ENCODE peak calls at places on chromosome 10, in five cellular contexts. One of them, this sample, is unnamed.

GRCh38 chr10:1526427-1527055 is 210.8 kb downstream of the ADARB2 start:
- DNase-seq in RWPE2: no peak
- DNase-seq in sigmoid colon: peak; percentile 44
- DNase-seq in neuronal stem cell: no peak
- DNase-seq in PC-3: no peak
- DNase-seq in this sample: peak; percentile 4

GRCh38 chr10:79176949-79177602 is 108.3 kb downstream of the ZMIZ1 start:
- DNase-seq in RWPE2: no peak
- DNase-seq in sigmoid colon: peak; percentile 87
- DNase-seq in neuronal stem cell: no peak
- DNase-seq in PC-3: no peak
- DNase-seq in this sample: no peak

GRCh38 chr10:18582803-18583202 is 68.6 kb downstream of the NSUN6 start:
- DNase-seq in RWPE2: no peak
- DNase-seq in sigmoid colon: no peak
- DNase-seq in neuronal stem cell: no peak
- DNase-seq in PC-3: no peak
- DNase-seq in this sample: no peak

GRCh38 chr10:86979977-86980448 is 11.7 kb downstream of the ADIRF start:
- DNase-seq in RWPE2: no peak
- DNase-seq in sigmoid colon: no peak
- DNase-seq in neuronal stem cell: no peak
- DNase-seq in PC-3: no peak
- DNase-seq in this sample: no peak

GRCh38 chr10:14211617-14212016 is 119.1 kb downstream of the FRMD4A start:
- DNase-seq in RWPE2: no peak
- DNase-seq in sigmoid colon: no peak
- DNase-seq in neuronal stem cell: no peak
- DNase-seq in PC-3: no peak
- DNase-seq in this sample: no peak

GRCh38 chr10:70832236-70832635 is 16.5 kb downstream of the SGPL1 start:
- DNase-seq in RWPE2: no peak
- DNase-seq in sigmoid colon: no peak
- DNase-seq in neuronal stem cell: no peak
- DNase-seq in PC-3: no peak
- DNase-seq in this sample: no peak

GRCh38 chr10:129870042-129870757 is 93.9 kb downstream of the EBF3 start:
- DNase-seq in RWPE2: no peak
- DNase-seq in sigmoid colon: peak; percentile 35
- DNase-seq in neuronal stem cell: no peak
- DNase-seq in PC-3: no peak
- DNase-seq in this sample: no peak

GRCh38 chr10:64529003-64529350 is 1007.8 kb downstream of the REEP3 start:
- DNase-seq in RWPE2: no peak
- DNase-seq in sigmoid colon: no peak
- DNase-seq in neuronal stem cell: no peak
- DNase-seq in PC-3: no peak
- DNase-seq in this sample: no peak

GRCh38 chr10:124290095-124290795 is 128.5 kb downstream of the OAT start:
- DNase-seq in RWPE2: peak; percentile 28
- DNase-seq in sigmoid colon: peak; percentile 70
- DNase-seq in neuronal stem cell: no peak
- DNase-seq in PC-3: no peak
- DNase-seq in this sample: peak; percentile 7

GRCh38 chr10:96235326-96236089 is 35.9 kb downstream of the BLNK start:
- DNase-seq in RWPE2: no peak
- DNase-seq in sigmoid colon: no peak
- DNase-seq in neuronal stem cell: no peak
- DNase-seq in PC-3: no peak
- DNase-seq in this sample: no peak

GRCh38 chr10:89478085-89478738 is 57.2 kb downstream of the SLC16A12 start:
- DNase-seq in RWPE2: no peak
- DNase-seq in sigmoid colon: no peak
- DNase-seq in neuronal stem cell: no peak
- DNase-seq in PC-3: no peak
- DNase-seq in this sample: no peak

GRCh38 chr10:121535381-121535780 is 62.9 kb downstream of the FGFR2 start:
- DNase-seq in RWPE2: no peak
- DNase-seq in sigmoid colon: no peak
- DNase-seq in neuronal stem cell: no peak
- DNase-seq in PC-3: no peak
- DNase-seq in this sample: no peak

GRCh38 chr10:43060291-43060690 is 16.6 kb upstream of the RET start:
- DNase-seq in RWPE2: no peak
- DNase-seq in sigmoid colon: no peak
- DNase-seq in neuronal stem cell: no peak
- DNase-seq in PC-3: no peak
- DNase-seq in this sample: no peak

GRCh38 chr10:63425512-63425911 is 40.3 kb downstream of the JMJD1C start:
- DNase-seq in RWPE2: no peak
- DNase-seq in sigmoid colon: no peak
- DNase-seq in neuronal stem cell: no peak
- DNase-seq in PC-3: no peak
- DNase-seq in this sample: no peak

GRCh38 chr10:109861051-109861450 is 62.3 kb downstream of the XPNPEP1 start:
- DNase-seq in RWPE2: no peak
- DNase-seq in sigmoid colon: no peak
- DNase-seq in neuronal stem cell: no peak
- DNase-seq in PC-3: peak; percentile 10
- DNase-seq in this sample: no peak

GRCh38 chr10:89515031-89515841 is 20.2 kb downstream of the SLC16A12 start:
- DNase-seq in RWPE2: no peak
- DNase-seq in sigmoid colon: no peak
- DNase-seq in neuronal stem cell: no peak
- DNase-seq in PC-3: no peak
- DNase-seq in this sample: no peak

GRCh38 chr10:62831346-62831745 is 15.2 kb upstream of the EGR2 start:
- DNase-seq in RWPE2: no peak
- DNase-seq in sigmoid colon: no peak
- DNase-seq in neuronal stem cell: no peak
- DNase-seq in PC-3: peak; percentile 86
- DNase-seq in this sample: no peak

GRCh38 chr10:95242581-95243317 is 48.1 kb downstream of the PDLIM1 start:
- DNase-seq in RWPE2: no peak
- DNase-seq in sigmoid colon: no peak
- DNase-seq in neuronal stem cell: peak; percentile 30
- DNase-seq in PC-3: peak; percentile 73
- DNase-seq in this sample: peak; percentile 43

GRCh38 chr10:58177362-58177947 is 90.2 kb downstream of the IPMK start:
- DNase-seq in RWPE2: no peak
- DNase-seq in sigmoid colon: no peak
- DNase-seq in neuronal stem cell: no peak
- DNase-seq in PC-3: peak; percentile 64
- DNase-seq in this sample: peak; percentile 46

GRCh38 chr10:5811387-5811821 is 1.8 kb downstream of the GDI2 start:
- DNase-seq in RWPE2: no peak
- DNase-seq in sigmoid colon: no peak
- DNase-seq in neuronal stem cell: peak; percentile 61
- DNase-seq in PC-3: peak; percentile 40
- DNase-seq in this sample: peak; percentile 60

GRCh38 chr10:80265740-80266512 is 23.5 kb downstream of the MAT1A start:
- DNase-seq in RWPE2: no peak
- DNase-seq in sigmoid colon: no peak
- DNase-seq in neuronal stem cell: peak; percentile 15
- DNase-seq in PC-3: no peak
- DNase-seq in this sample: no peak

GRCh38 chr10:6518791-6519430 is 61.2 kb downstream of the PRKCQ start:
- DNase-seq in RWPE2: no peak
- DNase-seq in sigmoid colon: no peak
- DNase-seq in neuronal stem cell: no peak
- DNase-seq in PC-3: no peak
- DNase-seq in this sample: no peak

GRCh38 chr10:130301026-130301892 is 165.1 kb downstream of the GLRX3 start:
- DNase-seq in RWPE2: peak; percentile 66
- DNase-seq in sigmoid colon: no peak
- DNase-seq in neuronal stem cell: no peak
- DNase-seq in PC-3: no peak
- DNase-seq in this sample: peak; percentile 79

GRCh38 chr10:131271966-131272365 is 39.6 kb downstream of the TCERG1L start:
- DNase-seq in RWPE2: no peak
- DNase-seq in sigmoid colon: no peak
- DNase-seq in neuronal stem cell: no peak
- DNase-seq in PC-3: no peak
- DNase-seq in this sample: no peak

GRCh38 chr10:96890172-96890513 is 58.0 kb downstream of the LCOR start:
- DNase-seq in RWPE2: no peak
- DNase-seq in sigmoid colon: no peak
- DNase-seq in neuronal stem cell: no peak
- DNase-seq in PC-3: peak; percentile 52
- DNase-seq in this sample: no peak

GRCh38 chr10:9111983-9112382 is 1057.5 kb downstream of the GATA3 start:
- DNase-seq in RWPE2: no peak
- DNase-seq in sigmoid colon: no peak
- DNase-seq in neuronal stem cell: no peak
- DNase-seq in PC-3: no peak
- DNase-seq in this sample: no peak

GRCh38 chr10:86202226-86202625 is 164.4 kb downstream of the GRID1 start:
- DNase-seq in RWPE2: no peak
- DNase-seq in sigmoid colon: peak; percentile 28
- DNase-seq in neuronal stem cell: no peak
- DNase-seq in PC-3: no peak
- DNase-seq in this sample: no peak

DNA sequence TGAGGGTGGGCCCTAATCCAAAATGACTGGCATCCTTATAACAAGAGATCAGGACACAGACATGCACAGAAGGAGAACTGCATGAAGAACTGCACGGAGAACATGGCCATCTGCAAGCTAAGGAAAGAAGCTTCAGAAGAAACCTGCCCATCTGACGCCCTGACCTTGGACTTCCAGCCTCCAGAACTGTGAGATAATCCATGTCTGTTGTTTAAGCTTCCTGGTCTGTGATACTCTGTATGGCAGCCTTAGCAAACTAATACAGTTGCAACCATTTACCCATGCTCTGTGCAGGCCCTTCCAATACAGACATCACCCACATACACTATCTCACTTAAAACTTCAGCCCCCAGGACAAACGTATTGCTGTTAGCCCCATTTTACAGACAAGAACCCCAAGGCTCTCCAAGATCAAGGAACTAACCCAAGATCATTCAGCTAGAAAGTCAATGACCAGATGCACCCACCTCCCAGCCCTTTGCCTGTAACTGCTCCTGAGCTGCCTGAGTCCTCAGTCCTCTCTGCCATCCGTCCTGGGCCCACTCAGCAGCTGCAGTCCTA is 39.7 kb downstream of the DLG5 start:
- DNase-seq in RWPE2: no peak
- DNase-seq in sigmoid colon: no peak
- DNase-seq in neuronal stem cell: no peak
- DNase-seq in PC-3: no peak
- DNase-seq in this sample: no peak
- H3K4me1 ChIP-seq in RWPE2: peaks cover 35% of the 10 kb centered on the region
- H3K4me1 ChIP-seq in sigmoid colon: peaks cover 54% of the 10 kb centered on the region
- H3K4me1 ChIP-seq in neuronal stem cell: peaks cover 38% of the 10 kb centered on the region
- H3K4me1 ChIP-seq in PC-3: peaks cover 30% of the 10 kb centered on the region
- H3K4me1 ChIP-seq in this sample: peaks cover 29% of the 10 kb centered on the region

GRCh38 chr10:76675561-76675950 is 962.1 kb downstream of the KCNMA1 start:
- DNase-seq in RWPE2: no peak
- DNase-seq in sigmoid colon: no peak
- DNase-seq in neuronal stem cell: no peak
- DNase-seq in PC-3: no peak
- DNase-seq in this sample: no peak

DNA sequence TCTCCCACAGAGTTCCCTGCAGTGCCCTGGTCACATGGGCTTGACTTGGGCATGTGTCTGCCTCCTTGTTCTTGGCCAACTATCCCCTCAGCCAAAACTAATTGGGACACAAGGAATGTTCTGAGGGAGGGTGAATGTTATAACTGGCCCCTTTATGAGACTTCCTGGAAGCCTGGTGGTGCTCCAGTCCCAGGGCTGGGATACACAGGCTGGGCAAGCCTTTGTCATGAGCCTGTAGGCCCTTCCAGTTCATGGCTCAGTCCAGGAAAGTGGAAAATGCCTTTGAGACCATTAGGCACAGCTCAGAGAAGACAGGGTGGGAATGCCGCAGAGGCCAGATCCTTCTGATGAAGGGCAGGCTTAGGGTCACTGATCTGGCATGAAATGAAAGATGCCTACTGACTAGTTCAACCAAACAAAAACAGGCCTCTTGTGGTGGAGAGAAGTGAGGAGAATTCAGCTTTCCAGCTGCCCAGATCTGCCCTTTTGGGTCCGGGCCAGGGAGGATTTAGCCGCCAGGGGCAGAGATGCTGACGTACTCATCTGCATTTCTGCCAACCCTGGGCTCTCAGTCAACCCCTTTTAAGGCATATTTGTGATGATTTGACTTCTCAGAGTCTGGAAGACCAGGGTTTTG is 961.5 kb downstream of the KCNMA1 start:
- DNase-seq in RWPE2: no peak
- DNase-seq in sigmoid colon: peak; percentile 85
- DNase-seq in neuronal stem cell: no peak
- DNase-seq in PC-3: peak; percentile 32
- DNase-seq in this sample: no peak
- H3K4me1 ChIP-seq in RWPE2: no peaks in the 10 kb centered on the region
- H3K4me1 ChIP-seq in sigmoid colon: peaks cover 14% of the 10 kb centered on the region
- H3K4me1 ChIP-seq in neuronal stem cell: no peaks in the 10 kb centered on the region
- H3K4me1 ChIP-seq in PC-3: no peaks in the 10 kb centered on the region
- H3K4me1 ChIP-seq in this sample: no peaks in the 10 kb centered on the region

GRCh38 chr10:50382576-50383023 is 131.3 kb upstream of the ASAH2 start:
- DNase-seq in RWPE2: no peak
- DNase-seq in sigmoid colon: no peak
- DNase-seq in neuronal stem cell: no peak
- DNase-seq in PC-3: no peak
- DNase-seq in this sample: no peak

GRCh38 chr10:50385610-50386009 is 134.3 kb upstream of the ASAH2 start:
- DNase-seq in RWPE2: no peak
- DNase-seq in sigmoid colon: no peak
- DNase-seq in neuronal stem cell: no peak
- DNase-seq in PC-3: no peak
- DNase-seq in this sample: peak; percentile 26

GRCh38 chr10:50384238-50384637 is 132.9 kb upstream of the ASAH2 start:
- DNase-seq in RWPE2: no peak
- DNase-seq in sigmoid colon: no peak
- DNase-seq in neuronal stem cell: no peak
- DNase-seq in PC-3: no peak
- DNase-seq in this sample: no peak

GRCh38 chr10:50386992-50387735 is 135.8 kb upstream of the ASAH2 start:
- DNase-seq in RWPE2: no peak
- DNase-seq in sigmoid colon: no peak
- DNase-seq in neuronal stem cell: no peak
- DNase-seq in PC-3: no peak
- DNase-seq in this sample: no peak

DNA sequence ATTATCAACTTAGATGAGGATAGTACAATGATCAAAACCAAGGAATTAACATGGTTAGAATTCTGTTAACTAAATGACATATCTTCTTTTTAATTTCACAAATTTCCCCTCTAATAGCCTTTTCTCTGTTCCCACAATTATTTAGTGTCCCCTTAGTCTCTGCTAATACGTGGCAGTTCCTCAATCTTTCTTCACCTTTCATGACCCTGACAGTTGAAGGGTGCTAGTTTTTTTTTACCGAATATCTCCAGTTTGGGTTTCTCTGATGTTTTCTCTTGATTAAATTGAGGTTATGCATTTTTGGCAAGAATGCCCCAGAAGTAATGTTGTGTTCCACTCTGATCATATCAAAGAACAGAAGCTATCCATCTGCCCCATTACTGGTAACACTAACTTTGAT is 133.5 kb upstream of the ASAH2 start:
- DNase-seq in RWPE2: no peak
- DNase-seq in sigmoid colon: no peak
- DNase-seq in neuronal stem cell: no peak
- DNase-seq in PC-3: no peak
- DNase-seq in this sample: no peak
- H3K4me1 ChIP-seq in RWPE2: peaks cover 7% of the 10 kb centered on the region
- H3K4me1 ChIP-seq in sigmoid colon: peaks cover 17% of the 10 kb centered on the region
- H3K4me1 ChIP-seq in neuronal stem cell: no peaks in the 10 kb centered on the region
- H3K4me1 ChIP-seq in PC-3: no peaks in the 10 kb centered on the region
- H3K4me1 ChIP-seq in this sample: peaks cover 14% of the 10 kb centered on the region

GRCh38 chr10:49176310-49177268 is 11.6 kb downstream of the TMEM273 start:
- DNase-seq in RWPE2: no peak
- DNase-seq in sigmoid colon: no peak
- DNase-seq in neuronal stem cell: no peak
- DNase-seq in PC-3: no peak
- DNase-seq in this sample: no peak
- H3K4me1 ChIP-seq in RWPE2: peaks cover 7% of the 10 kb centered on the region
- H3K4me1 ChIP-seq in sigmoid colon: no peaks in the 10 kb centered on the region
- H3K4me1 ChIP-seq in neuronal stem cell: no peaks in the 10 kb centered on the region
- H3K4me1 ChIP-seq in PC-3: peaks cover 18% of the 10 kb centered on the region
- H3K4me1 ChIP-seq in this sample: no peaks in the 10 kb centered on the region

This sample was measured in A673.